ENCODE peak calls at places on chromosomes 13 and 19, in ten cellular contexts. T is stomach, I is breast epithelium, R is GM23338, F is K562, Q is transverse colon, P is HL-60, H is HCT116, Z is esophagus muscularis mucosa, C is suprapubic skin. E is an unnamed sample.

GRCh38 chr19:52963229-52963760 is 614 bp upstream of the ZNF816 start:
- DNase-seq in I (no peak), C (peak), T (no peak), Z (no peak), P (no peak), R (peak), H (no peak), F (no peak), Q (peak), E (no peak)

GRCh38 chr13:43289458-43290255 is 266.3 kb downstream of the DNAJC15 start:
- DNase-seq in Z (no peak), I (no peak), R (no peak), F (no peak), C (no peak), H (no peak), P (no peak), Q (no peak), T (no peak), E (no peak)

GRCh38 chr13:23637813-23638212 is 67.6 kb downstream of the TNFRSF19 start:
- DNase-seq in F (no peak), Z (no peak), Q (no peak), T (no peak), R (peak), P (no peak), H (no peak), C (no peak), I (no peak), E (no peak)

GRCh38 chr13:70994204-70994603 is 872.8 kb downstream of the DACH1 start:
- DNase-seq in C (no peak), P (no peak), R (no peak), T (no peak), H (no peak), Q (no peak), F (no peak), I (no peak), Z (no peak), E (no peak)

GRCh38 chr13:23354520-23354919 is 79.0 kb downstream of the SACS start:
- DNase-seq in C (no peak), Z (no peak), I (no peak), T (no peak), R (no peak), P (no peak), Q (no peak), H (no peak), F (no peak), E (no peak)

GRCh38 chr19:33241091-33241529 is 15.5 kb upstream of the SLC7A10 start:
- DNase-seq in T (no peak), H (no peak), Z (no peak), P (no peak), Q (no peak), F (no peak), C (no peak), I (no peak), R (no peak), E (no peak)

GRCh38 chr13:29548722-29549446 is 46.6 kb downstream of the SLC7A1 start:
- DNase-seq in Z (no peak), H (no peak), P (no peak), Q (no peak), C (no peak), T (no peak), I (no peak), F (peak), R (no peak), E (no peak)

GRCh38 chr13:21673592-21674270 is 2.9 kb downstream of the FGF9 start:
- DNase-seq in Q (peak), Z (no peak), R (peak), I (no peak), H (no peak), T (peak), C (no peak), F (peak), P (no peak), E (no peak)

GRCh38 chr19:27392027-27392632 is 1820.8 kb downstream of the UQCRFS1 start:
- DNase-seq in Q (no peak), I (no peak), T (peak), Z (no peak), C (peak), P (no peak), F (no peak), R (no peak), H (no peak), E (peak)

GRCh38 chr13:46492946-46493345 is 60.0 kb upstream of the LRCH1 start:
- DNase-seq in I (no peak), F (peak), R (peak), T (no peak), Z (no peak), P (peak), C (no peak), H (peak), Q (no peak), E (no peak)

GRCh38 chr19:41993612-41994483 is at the start of gene ATP1A3:
- DNase-seq in R (peak), F (peak), P (peak), Q (peak), T (peak), H (peak), I (no peak), C (no peak), Z (no peak), E (no peak)

GRCh38 chr13:90293793-90294361 is 1053.6 kb upstream of the MIR17HG start:
- DNase-seq in R (no peak), H (no peak), Z (no peak), I (no peak), T (no peak), P (no peak), C (no peak), Q (no peak), F (no peak), E (no peak)

GRCh38 chr19:15464394-15465385 is at the start of gene RASAL3:
- DNase-seq in F (no peak), T (no peak), Z (no peak), C (no peak), Q (peak), I (no peak), R (peak), P (peak), H (no peak), E (no peak)

GRCh38 chr13:99658266-99658991 is 157.2 kb downstream of the TM9SF2 start:
- DNase-seq in R (peak), Q (peak), H (no peak), P (no peak), C (peak), I (peak), F (peak), Z (peak), T (peak), E (no peak)

DNA sequence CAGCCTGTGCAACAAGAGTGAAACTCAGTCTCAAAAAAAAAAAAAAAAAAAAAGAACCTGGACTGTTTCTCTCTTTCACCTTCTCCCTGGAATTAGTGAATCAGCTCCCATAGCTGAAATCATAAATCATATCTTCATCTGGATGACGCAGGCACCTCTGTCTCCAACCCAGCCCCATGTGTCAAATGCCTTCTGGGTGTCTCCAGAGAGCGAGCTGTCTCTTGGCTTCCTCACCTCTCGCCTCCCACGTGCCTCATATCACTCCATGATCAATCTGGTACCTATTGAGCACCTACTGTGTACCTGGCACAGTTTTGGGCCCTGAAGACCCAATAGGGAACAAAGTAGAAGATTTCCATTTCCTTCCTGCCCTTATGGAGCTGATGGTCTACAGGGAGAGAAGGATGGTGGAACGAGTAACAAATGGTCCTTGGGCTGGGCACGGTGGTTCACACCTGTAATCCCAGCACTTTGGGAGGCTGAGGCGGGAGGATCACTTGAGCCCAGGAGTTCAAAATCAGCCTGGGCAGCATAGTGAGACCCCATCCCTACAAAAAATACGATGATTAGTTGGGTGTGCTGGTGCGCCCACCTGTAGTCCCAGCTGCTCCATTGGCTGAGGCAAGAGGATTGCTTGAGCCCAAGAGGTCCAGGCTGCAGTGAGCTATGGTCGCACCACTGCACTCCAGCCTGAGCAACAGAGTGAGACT is 2.5 kb downstream of the HSD11B1L start:
- DNase-seq in I (no peak), Q (no peak), T (no peak), P (no peak), R (no peak), Z (no peak), C (no peak), H (no peak), F (no peak), E (no peak)
- TF ChIP-seq POLR2AphosphoS5 in I (no peak), Q (no peak), T (no peak), P (no peak), R (no peak), Z (no peak), C (no peak), H (no peak), F (no peak), E (no peak)

DNA sequence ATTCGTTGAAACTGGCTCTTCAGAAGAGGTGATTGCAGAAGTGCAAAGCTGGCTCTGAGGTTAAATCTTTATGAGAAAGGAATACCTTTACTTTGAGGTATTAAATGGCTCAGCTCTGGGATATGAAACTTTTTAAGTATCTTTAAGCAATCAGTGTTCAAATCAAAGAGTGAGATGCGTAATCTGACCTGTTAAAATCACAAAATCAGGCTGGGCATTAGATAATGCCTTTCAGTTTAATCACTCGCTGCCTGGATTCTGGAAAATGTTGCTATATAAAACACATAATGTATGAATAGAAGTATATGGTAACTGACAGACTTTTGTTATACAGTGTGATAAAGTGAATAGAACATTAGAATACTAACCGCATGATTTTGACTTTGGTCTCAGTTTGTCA is 2.0 kb upstream of the DGKH start:
- DNase-seq in C (no peak), R (no peak), P (no peak), Z (no peak), I (no peak), Q (no peak), H (no peak), F (no peak), T (no peak), E (no peak)
- H3K4me3 ChIP-seq in C (no peak), R (no peak), P (no peak), Z (no peak), I (no peak), Q (no peak), H (no peak), F (no peak), T (no peak), E (no peak)

GRCh38 chr19:13914777-13915176 is 8.8 kb downstream of the CC2D1A start:
- DNase-seq in F (no peak), Q (no peak), I (no peak), Z (no peak), H (no peak), C (no peak), T (no peak), P (no peak), R (no peak), E (no peak)

GRCh38 chr19:13909430-13909829 is 3.4 kb downstream of the CC2D1A start:
- DNase-seq in I (no peak), P (no peak), Z (no peak), Q (peak), H (no peak), F (no peak), C (no peak), T (peak), R (no peak), E (no peak)

GRCh38 chr19:13917888-13918406 is 11.9 kb downstream of the CC2D1A start:
- DNase-seq in H (no peak), Z (no peak), I (no peak), Q (no peak), R (no peak), F (no peak), P (no peak), C (no peak), T (peak), E (no peak)

GRCh38 chr19:13908674-13909073 is 2.7 kb downstream of the CC2D1A start:
- DNase-seq in R (no peak), Q (no peak), F (no peak), C (no peak), P (no peak), I (no peak), T (no peak), Z (no peak), H (no peak), E (no peak)

GRCh38 chr19:13913352-13913751 is 7.4 kb downstream of the CC2D1A start:
- DNase-seq in P (no peak), I (no peak), Z (no peak), C (no peak), R (no peak), T (no peak), F (no peak), H (no peak), Q (no peak), E (no peak)
- TF ChIP-seq POLR2AphosphoS5 in P (no peak), I (no peak), Z (no peak), C (no peak), R (no peak), T (no peak), F (no peak), H (no peak), Q (no peak), E (no peak)

DNA sequence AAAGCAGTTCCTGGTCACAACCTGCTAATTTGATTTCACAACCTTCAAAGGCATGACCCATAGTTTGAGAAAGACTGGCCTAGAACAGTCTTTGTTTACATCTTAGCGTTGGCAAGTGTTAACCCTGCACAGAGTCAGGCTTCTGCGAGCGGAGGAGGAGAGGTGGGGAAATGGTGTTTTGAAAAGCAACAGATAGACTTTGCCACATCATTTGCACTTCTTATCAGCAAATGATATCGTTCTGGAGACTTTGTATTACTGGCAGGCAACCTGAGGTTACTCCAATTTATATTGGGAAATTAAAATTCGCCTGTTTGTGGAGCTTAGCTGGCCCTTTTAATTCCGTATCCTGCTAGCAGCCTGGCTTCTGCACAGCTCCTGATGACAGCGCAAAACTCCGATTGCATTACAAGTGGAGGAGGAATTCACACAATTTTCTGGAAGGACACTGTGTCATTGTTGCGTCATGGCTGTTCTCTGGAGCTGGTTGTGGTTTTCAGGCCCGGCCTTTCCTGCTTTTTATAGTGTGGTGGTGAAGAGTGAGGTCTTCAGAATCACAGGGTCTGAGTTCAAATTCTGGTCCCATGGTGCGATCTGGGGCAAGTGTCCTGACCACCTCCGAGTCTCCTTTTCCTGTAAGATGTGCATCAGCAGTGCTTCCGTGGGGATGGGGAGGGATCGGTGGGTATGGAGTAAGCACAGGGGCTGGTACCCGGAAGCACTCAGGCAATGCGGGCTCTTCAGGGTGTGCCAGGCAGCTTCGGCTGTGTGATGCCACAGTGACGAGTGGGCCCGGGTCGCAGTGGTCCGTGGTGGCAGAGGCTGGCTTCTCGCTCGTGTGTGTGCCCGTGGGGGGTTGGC is 49.1 kb upstream of the EHD2 start:
- DNase-seq in F (peak), T (peak), C (peak), I (peak), H (no peak), Z (peak), Q (peak), P (peak), R (no peak), E (peak)
- H3K4me3 ChIP-seq in F (no peak), T (no peak), C (peak), I (peak), H (no peak), Z (peak), Q (no peak), P (no peak), R (no peak), E (no peak)

GRCh38 chr19:2693492-2693891 is 9.0 kb downstream of the GNG7 start:
- DNase-seq in H (no peak), P (no peak), Z (no peak), R (no peak), F (no peak), I (no peak), Q (no peak), C (no peak), T (no peak), E (no peak)

GRCh38 chr19:2694196-2694595 is 8.3 kb downstream of the GNG7 start:
- DNase-seq in P (no peak), T (no peak), I (no peak), F (no peak), H (no peak), C (no peak), R (no peak), Q (no peak), Z (no peak), E (no peak)

GRCh38 chr19:2699413-2700142 is 2.9 kb downstream of the GNG7 start:
- DNase-seq in I (no peak), T (no peak), R (no peak), F (no peak), Z (no peak), H (no peak), Q (no peak), C (no peak), P (no peak), E (no peak)

GRCh38 chr19:2691951-2692350 is 10.5 kb downstream of the GNG7 start:
- DNase-seq in P (no peak), C (no peak), Z (no peak), H (no peak), I (no peak), R (no peak), Q (no peak), T (no peak), F (no peak), E (no peak)

GRCh38 chr19:2695288-2695866 is 7.1 kb downstream of the GNG7 start:
- DNase-seq in Q (no peak), F (no peak), C (no peak), T (no peak), I (no peak), P (no peak), R (no peak), Z (no peak), H (no peak), E (no peak)
- TF ChIP-seq POLR2AphosphoS5 in Q (no peak), F (no peak), C (no peak), T (no peak), I (peak), P (no peak), R (no peak), Z (no peak), H (no peak), E (no peak)

GRCh38 chr19:17237747-17238706 is 7.7 kb downstream of the NR2F6 start:
- DNase-seq in T (no peak), Z (no peak), F (no peak), C (no peak), I (no peak), Q (no peak), H (no peak), P (no peak), R (no peak), E (no peak)

GRCh38 chr19:17236831-17237543 is 8.7 kb downstream of the NR2F6 start:
- DNase-seq in P (no peak), H (no peak), C (no peak), I (no peak), R (peak), T (no peak), Z (no peak), Q (no peak), F (no peak), E (no peak)

GRCh38 chr19:17235618-17236413 is 9.8 kb downstream of the OCEL1 start:
- DNase-seq in H (no peak), C (no peak), F (peak), R (peak), Q (peak), Z (no peak), I (peak), T (peak), P (peak), E (no peak)

GRCh38 chr19:17234911-17235617 is 9.0 kb downstream of the OCEL1 start:
- DNase-seq in C (no peak), T (peak), H (no peak), F (peak), R (peak), P (no peak), Z (no peak), I (no peak), Q (peak), E (no peak)

GRCh38 chr19:17236414-17236716 is 9.4 kb downstream of the NR2F6 start:
- DNase-seq in R (peak), F (no peak), P (no peak), T (no peak), H (no peak), Q (peak), I (no peak), C (no peak), Z (no peak), E (no peak)
- H3K4me3 ChIP-seq in R (peak), F (no peak), P (no peak), T (peak), H (peak), Q (peak), I (peak), C (peak), Z (peak), E (peak)

DNA sequence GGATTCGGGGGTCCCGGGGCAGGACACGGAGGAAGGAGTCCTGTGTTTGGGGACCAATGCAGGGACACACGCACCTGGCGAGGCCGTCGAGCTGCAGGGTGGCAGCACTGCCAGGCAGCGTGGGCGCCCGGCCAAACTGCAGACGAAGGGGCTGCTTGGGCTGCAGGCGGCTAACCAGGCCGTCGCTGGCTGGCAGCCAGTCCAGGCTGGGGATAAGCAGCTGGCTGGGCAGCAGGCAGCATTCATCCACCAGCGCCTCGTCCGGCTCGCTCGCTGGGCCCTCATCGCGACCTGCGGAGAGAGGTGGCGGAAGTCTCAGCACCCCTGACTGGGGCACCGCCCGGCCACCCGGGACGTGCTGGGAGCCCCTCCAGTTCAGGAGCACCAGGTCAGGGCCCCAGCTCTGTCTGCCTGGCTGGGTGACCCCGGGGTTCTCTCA is 11.5 kb downstream of the CFD start:
- DNase-seq in C (no peak), R (no peak), I (no peak), P (no peak), Q (no peak), Z (no peak), T (no peak), F (no peak), H (no peak), E (no peak)
- TF ChIP-seq POLR2AphosphoS5 in C (no peak), R (no peak), I (no peak), P (no peak), Q (no peak), Z (peak), T (no peak), F (no peak), H (no peak), E (no peak)